ENCODE peak calls at places on chromosomes 1 and 21, in four cellular contexts. One of them, this sample, is unnamed.

GRCh38 chr1:107963601-107964396 is 1.2 kb downstream of the VAV3 start:
- DNase-seq in GM12878: peak
- DNase-seq in K562: no peak
- DNase-seq in HepG2: no peak
- DNase-seq in this sample: peak

GRCh38 chr1:111952258-111952657 is 37.2 kb downstream of the KCND3 start:
- DNase-seq in K562: no peak
- DNase-seq in GM12878: no peak
- DNase-seq in HepG2: no peak
- DNase-seq in this sample: no peak

GRCh38 chr1:154910851-154911250 is 25.7 kb downstream of the PMVK start:
- DNase-seq in GM12878: no peak
- DNase-seq in K562: no peak
- DNase-seq in HepG2: no peak
- DNase-seq in this sample: no peak

GRCh38 chr21:26788783-26789182 is 56.4 kb downstream of the ADAMTS1 start:
- DNase-seq in GM12878: no peak
- DNase-seq in K562: no peak
- DNase-seq in HepG2: no peak
- DNase-seq in this sample: no peak

GRCh38 chr1:20233394-20233793 is 47.1 kb upstream of the PLA2G2C start:
- DNase-seq in K562: peak
- DNase-seq in GM12878: no peak
- DNase-seq in HepG2: peak
- DNase-seq in this sample: no peak

GRCh38 chr1:6013491-6013890 is 21.3 kb upstream of the NPHP4 start:
- DNase-seq in K562: no peak
- DNase-seq in HepG2: no peak
- DNase-seq in GM12878: no peak
- DNase-seq in this sample: no peak

GRCh38 chr1:196733091-196733970 is 41.3 kb upstream of the CFHR3 start:
- DNase-seq in K562: no peak
- DNase-seq in GM12878: no peak
- DNase-seq in HepG2: no peak
- DNase-seq in this sample: no peak

GRCh38 chr1:233253231-233254038 is 42.1 kb downstream of the PCNX2 start:
- DNase-seq in GM12878: no peak
- DNase-seq in HepG2: peak
- DNase-seq in K562: no peak
- DNase-seq in this sample: no peak

GRCh38 chr1:61043010-61043820 is 39.1 kb upstream of the NFIA start:
- DNase-seq in HepG2: peak
- DNase-seq in K562: no peak
- DNase-seq in GM12878: no peak
- DNase-seq in this sample: peak

GRCh38 chr1:172416482-172417035 is 3.9 kb upstream of the C1orf105 start:
- DNase-seq in K562: no peak
- DNase-seq in HepG2: no peak
- DNase-seq in GM12878: no peak
- DNase-seq in this sample: no peak

GRCh38 chr1:22416555-22417454 is 34.8 kb upstream of the ZBTB40 start:
- DNase-seq in HepG2: peak
- DNase-seq in K562: peak
- DNase-seq in GM12878: peak
- DNase-seq in this sample: peak

GRCh38 chr1:105088166-105088565 is 1338.5 kb downstream of the AMY1C start:
- DNase-seq in K562: no peak
- DNase-seq in GM12878: no peak
- DNase-seq in HepG2: no peak
- DNase-seq in this sample: no peak

GRCh38 chr1:192521734-192522133 is 53.8 kb upstream of the RGS1 start:
- DNase-seq in GM12878: no peak
- DNase-seq in K562: no peak
- DNase-seq in HepG2: no peak
- DNase-seq in this sample: no peak

GRCh38 chr21:41168391-41169257 is 664 bp downstream of the BACE2 start:
- DNase-seq in HepG2: no peak
- DNase-seq in K562: no peak
- DNase-seq in GM12878: no peak
- DNase-seq in this sample: peak

GRCh38 chr21:26389971-26390641 is 183.0 kb downstream of the CYYR1 start:
- DNase-seq in HepG2: no peak
- DNase-seq in GM12878: no peak
- DNase-seq in K562: no peak
- DNase-seq in this sample: no peak

GRCh38 chr1:55478742-55479141 is 263.6 kb upstream of the USP24 start:
- DNase-seq in K562: no peak
- DNase-seq in GM12878: no peak
- DNase-seq in HepG2: peak
- DNase-seq in this sample: no peak

GRCh38 chr1:182713939-182714338 is 29.6 kb upstream of the RGS8 start:
- DNase-seq in K562: no peak
- DNase-seq in GM12878: no peak
- DNase-seq in HepG2: no peak
- DNase-seq in this sample: no peak
- TF ChIP-seq CREM in K562: no peak
- TF ChIP-seq CREM in GM12878: peak
- TF ChIP-seq CREM in HepG2: no peak
- TF ChIP-seq CREM in this sample: no peak

GRCh38 chr1:32047701-32048100 is 25.0 kb upstream of the TMEM39B start:
- DNase-seq in GM12878: no peak
- DNase-seq in HepG2: no peak
- DNase-seq in K562: no peak
- DNase-seq in this sample: no peak
- TF ChIP-seq CREM in GM12878: no peak
- TF ChIP-seq CREM in HepG2: no peak
- TF ChIP-seq CREM in K562: no peak
- TF ChIP-seq CREM in this sample: no peak

GRCh38 chr21:45040739-45041138 is 33.6 kb upstream of the ADARB1 start:
- DNase-seq in HepG2: no peak
- DNase-seq in K562: no peak
- DNase-seq in GM12878: no peak
- DNase-seq in this sample: no peak

GRCh38 chr21:45042664-45043161 is 31.7 kb upstream of the ADARB1 start:
- DNase-seq in GM12878: no peak
- DNase-seq in HepG2: no peak
- DNase-seq in K562: no peak
- DNase-seq in this sample: no peak

GRCh38 chr21:45040114-45040715 is 34.2 kb upstream of the ADARB1 start:
- DNase-seq in HepG2: no peak
- DNase-seq in GM12878: no peak
- DNase-seq in K562: no peak
- DNase-seq in this sample: no peak

GRCh38 chr21:45041984-45042663 is 32.3 kb upstream of the ADARB1 start:
- DNase-seq in GM12878: no peak
- DNase-seq in HepG2: no peak
- DNase-seq in K562: no peak
- DNase-seq in this sample: no peak

GRCh38 chr21:45041351-45041805 is 33.0 kb upstream of the ADARB1 start:
- DNase-seq in K562: no peak
- DNase-seq in GM12878: no peak
- DNase-seq in HepG2: no peak
- DNase-seq in this sample: no peak
- TF ChIP-seq CREM in K562: no peak
- TF ChIP-seq CREM in GM12878: no peak
- TF ChIP-seq CREM in HepG2: no peak
- TF ChIP-seq CREM in this sample: no peak

GRCh38 chr1:19013826-19014548 is 57.5 kb upstream of the IFFO2 start:
- DNase-seq in K562: no peak
- DNase-seq in GM12878: no peak
- DNase-seq in HepG2: peak
- DNase-seq in this sample: no peak
- TF ChIP-seq CREM in K562: no peak
- TF ChIP-seq CREM in GM12878: no peak
- TF ChIP-seq CREM in HepG2: no peak
- TF ChIP-seq CREM in this sample: no peak

GRCh38 chr1:178275553-178275952 is 181.6 kb downstream of the RASAL2 start:
- DNase-seq in K562: no peak
- DNase-seq in GM12878: no peak
- DNase-seq in HepG2: no peak
- DNase-seq in this sample: no peak
- TF ChIP-seq CREM in K562: no peak
- TF ChIP-seq CREM in GM12878: no peak
- TF ChIP-seq CREM in HepG2: no peak
- TF ChIP-seq CREM in this sample: no peak

GRCh38 chr1:223079498-223079897 is 63.5 kb downstream of the TLR5 start:
- DNase-seq in HepG2: no peak
- DNase-seq in K562: no peak
- DNase-seq in GM12878: no peak
- DNase-seq in this sample: no peak
- TF ChIP-seq CREM in HepG2: no peak
- TF ChIP-seq CREM in K562: no peak
- TF ChIP-seq CREM in GM12878: no peak
- TF ChIP-seq CREM in this sample: no peak